ENCODE peak calls at places on chromosomes 4 and X, in six cellular contexts. D is dermis blood vessel endothelial cell; N is mesendoderm; G is stimulated activated CD4-positive, alpha-beta T cell treated with anti-CD3 and anti-CD28 coated beads, Interleukin-2, amount 100 ng/mL, for 48 hours; W is HEK293T; F is ovary. R is an unnamed sample.

GRCh38 chrX:4243759-4244158 is 530.3 kb upstream of the PRKX start:
- DNase-seq in G (no peak), N (peak; percentile 32), F (no peak), W (no peak), D (no peak), R (no peak)

GRCh38 chrX:25754399-25754798 is 383.7 kb upstream of the MAGEB18 start:
- DNase-seq in D (no peak), G (no peak), F (no peak), N (peak; percentile 53), W (no peak), R (no peak)

GRCh38 chrX:41890026-41890423 is 33.3 kb downstream of the CASK start:
- DNase-seq in F (no peak), W (no peak), G (no peak), D (no peak), N (no peak), R (no peak)

GRCh38 chr4:111717916-111718315 is 427.3 kb upstream of the FAM241A start:
- DNase-seq in D (no peak), G (no peak), W (no peak), N (no peak), F (no peak), R (no peak)

GRCh38 chr4:118888666-118889312 is at the start of gene SYNPO2:
- DNase-seq in F (peak; percentile 91), N (peak; percentile 91), W (peak; percentile 76), G (peak; percentile 20), D (peak; percentile 71), R (peak; percentile 9)

GRCh38 chr4:14478504-14478903 is 523.8 kb upstream of the CPEB2 start:
- DNase-seq in W (no peak), F (no peak), D (no peak), N (peak; percentile 2), G (no peak), R (no peak)

GRCh38 chrX:25600776-25601175 is 537.4 kb upstream of the MAGEB18 start:
- DNase-seq in W (no peak), N (no peak), D (no peak), G (no peak), F (no peak), R (no peak)

GRCh38 chrX:39625810-39626209 is 471.9 kb downstream of the BCOR start:
- DNase-seq in G (no peak), D (no peak), F (no peak), W (no peak), N (no peak), R (no peak)

GRCh38 chrX:72307646-72308051 is 1.9 kb upstream of the CITED1 start:
- DNase-seq in W (no peak), F (no peak), N (peak; percentile 2), D (peak; percentile 1), G (no peak), R (no peak)

GRCh38 chrX:129600981-129601424 is 53.8 kb downstream of the APLN start:
- DNase-seq in W (peak; percentile 61), N (peak; percentile 33), G (no peak), D (peak; percentile 49), F (no peak), R (no peak)

GRCh38 chr4:38949416-38950051 is 81.9 kb downstream of the FAM114A1 start:
- DNase-seq in F (no peak), G (no peak), N (peak; percentile 18), D (peak; percentile 10), W (no peak), R (no peak)

GRCh38 chrX:108000751-108001150 is 18.6 kb upstream of the TEX13B start:
- DNase-seq in N (no peak), D (no peak), G (no peak), W (no peak), F (no peak), R (no peak)

GRCh38 chr4:162700815-162701361 is 465.8 kb downstream of the NAF1 start:
- DNase-seq in W (no peak), F (no peak), D (no peak), N (no peak), G (no peak), R (no peak)

GRCh38 chr4:8891646-8892555 is 20.3 kb upstream of the HMX1 start:
- DNase-seq in G (no peak), W (no peak), N (peak; percentile 70), F (no peak), D (no peak), R (no peak)

GRCh38 chr4:173584506-173584905 is 54.5 kb upstream of the HAND2 start:
- DNase-seq in G (no peak), F (no peak), N (no peak), D (no peak), W (no peak), R (no peak)

R was measured in GM12892.